ENCODE peak calls at places on chromosomes 2 and 18, in ten cellular contexts. One of them, this sample, is unnamed.

GRCh38 chr2:54396107-54396506 is 60.0 kb upstream of the SPTBN1 start:
- DNase-seq in IMR-90: peak; percentile 81
- DNase-seq in brain microvascular endothelial cell: peak; percentile 31
- DNase-seq in colonic mucosa: no peak
- DNase-seq in lower lobe of right lung: no peak
- DNase-seq in A549: no peak
- DNase-seq in body of pancreas: no peak
- DNase-seq in cardiac muscle cell: no peak
- DNase-seq in spleen: no peak
- DNase-seq in adrenal gland: no peak
- DNase-seq in this sample: no peak

GRCh38 chr2:224982226-224982625 is 60.0 kb downstream of the DOCK10 start:
- DNase-seq in body of pancreas: peak; percentile 12
- DNase-seq in brain microvascular endothelial cell: peak; percentile 29
- DNase-seq in colonic mucosa: no peak
- DNase-seq in cardiac muscle cell: no peak
- DNase-seq in lower lobe of right lung: no peak
- DNase-seq in adrenal gland: no peak
- DNase-seq in IMR-90: no peak
- DNase-seq in spleen: no peak
- DNase-seq in A549: no peak
- DNase-seq in this sample: no peak

GRCh38 chr18:55328301-55328700 is 259.7 kb downstream of the TCF4 start:
- DNase-seq in IMR-90: peak; percentile 78
- DNase-seq in cardiac muscle cell: no peak
- DNase-seq in colonic mucosa: no peak
- DNase-seq in A549: no peak
- DNase-seq in brain microvascular endothelial cell: peak; percentile 61
- DNase-seq in body of pancreas: no peak
- DNase-seq in lower lobe of right lung: no peak
- DNase-seq in adrenal gland: no peak
- DNase-seq in spleen: no peak
- DNase-seq in this sample: no peak

GRCh38 chr2:669323-669722 is 7.9 kb downstream of the TMEM18 start:
- DNase-seq in spleen: no peak
- DNase-seq in cardiac muscle cell: no peak
- DNase-seq in body of pancreas: no peak
- DNase-seq in brain microvascular endothelial cell: peak; percentile 72
- DNase-seq in A549: no peak
- DNase-seq in colonic mucosa: no peak
- DNase-seq in lower lobe of right lung: no peak
- DNase-seq in adrenal gland: peak; percentile 81
- DNase-seq in IMR-90: peak; percentile 84
- DNase-seq in this sample: no peak

GRCh38 chr2:112065966-112066365 is 10.9 kb downstream of the TMEM87B start:
- DNase-seq in body of pancreas: no peak
- DNase-seq in brain microvascular endothelial cell: peak; percentile 30
- DNase-seq in colonic mucosa: no peak
- DNase-seq in cardiac muscle cell: no peak
- DNase-seq in spleen: no peak
- DNase-seq in adrenal gland: no peak
- DNase-seq in lower lobe of right lung: no peak
- DNase-seq in A549: no peak
- DNase-seq in IMR-90: peak; percentile 86
- DNase-seq in this sample: no peak

GRCh38 chr2:145777297-145777696 is 1257.4 kb upstream of the ZEB2 start:
- DNase-seq in spleen: no peak
- DNase-seq in colonic mucosa: no peak
- DNase-seq in adrenal gland: no peak
- DNase-seq in IMR-90: peak; percentile 77
- DNase-seq in A549: no peak
- DNase-seq in cardiac muscle cell: no peak
- DNase-seq in body of pancreas: no peak
- DNase-seq in brain microvascular endothelial cell: peak; percentile 66
- DNase-seq in lower lobe of right lung: no peak
- DNase-seq in this sample: no peak

GRCh38 chr2:32805104-32806095 is 141.4 kb upstream of the LTBP1 start:
- DNase-seq in cardiac muscle cell: peak; percentile 28
- DNase-seq in body of pancreas: no peak
- DNase-seq in IMR-90: peak; percentile 78
- DNase-seq in adrenal gland: no peak
- DNase-seq in brain microvascular endothelial cell: peak; percentile 65
- DNase-seq in spleen: no peak
- DNase-seq in lower lobe of right lung: no peak
- DNase-seq in colonic mucosa: peak; percentile 35
- DNase-seq in A549: peak; percentile 38
- DNase-seq in this sample: no peak

GRCh38 chr2:238895901-238896600 is 48.2 kb downstream of the TWIST2 start:
- DNase-seq in body of pancreas: peak; percentile 40
- DNase-seq in adrenal gland: peak; percentile 37
- DNase-seq in IMR-90: peak; percentile 91
- DNase-seq in A549: no peak
- DNase-seq in brain microvascular endothelial cell: peak; percentile 55
- DNase-seq in lower lobe of right lung: no peak
- DNase-seq in spleen: peak; percentile 65
- DNase-seq in cardiac muscle cell: no peak
- DNase-seq in colonic mucosa: peak; percentile 39
- DNase-seq in this sample: no peak

GRCh38 chr18:63320041-63320689 is 596 bp upstream of the BCL2 start:
- DNase-seq in brain microvascular endothelial cell: peak; percentile 63
- DNase-seq in lower lobe of right lung: peak; percentile 85
- DNase-seq in cardiac muscle cell: peak; percentile 78
- DNase-seq in spleen: peak; percentile 95
- DNase-seq in colonic mucosa: peak; percentile 84
- DNase-seq in IMR-90: peak; percentile 75
- DNase-seq in adrenal gland: peak; percentile 77
- DNase-seq in body of pancreas: peak; percentile 91
- DNase-seq in A549: peak; percentile 28
- DNase-seq in this sample: peak; percentile 90

GRCh38 chr18:25230658-25231326 is 121.2 kb downstream of the ZNF521 start:
- DNase-seq in body of pancreas: peak; percentile 62
- DNase-seq in colonic mucosa: peak; percentile 46
- DNase-seq in IMR-90: peak; percentile 90
- DNase-seq in brain microvascular endothelial cell: peak; percentile 68
- DNase-seq in A549: no peak
- DNase-seq in cardiac muscle cell: no peak
- DNase-seq in lower lobe of right lung: peak; percentile 47
- DNase-seq in adrenal gland: peak; percentile 73
- DNase-seq in spleen: peak; percentile 78
- DNase-seq in this sample: no peak

GRCh38 chr18:49368161-49368875 is 92.1 kb downstream of the DYM start:
- DNase-seq in colonic mucosa: no peak
- DNase-seq in adrenal gland: no peak
- DNase-seq in lower lobe of right lung: no peak
- DNase-seq in cardiac muscle cell: no peak
- DNase-seq in body of pancreas: peak; percentile 79
- DNase-seq in IMR-90: no peak
- DNase-seq in A549: no peak
- DNase-seq in spleen: no peak
- DNase-seq in brain microvascular endothelial cell: no peak
- DNase-seq in this sample: no peak

GRCh38 chr18:49231541-49231940 is 228.9 kb downstream of the DYM start:
- DNase-seq in colonic mucosa: no peak
- DNase-seq in body of pancreas: no peak
- DNase-seq in spleen: no peak
- DNase-seq in adrenal gland: no peak
- DNase-seq in lower lobe of right lung: no peak
- DNase-seq in A549: no peak
- DNase-seq in cardiac muscle cell: no peak
- DNase-seq in brain microvascular endothelial cell: no peak
- DNase-seq in IMR-90: no peak
- DNase-seq in this sample: no peak

GRCh38 chr18:22466608-22467390 is 49.1 kb upstream of the CTAGE1 start:
- DNase-seq in cardiac muscle cell: no peak
- DNase-seq in adrenal gland: no peak
- DNase-seq in lower lobe of right lung: no peak
- DNase-seq in A549: peak; percentile 24
- DNase-seq in body of pancreas: peak; percentile 15
- DNase-seq in colonic mucosa: peak; percentile 36
- DNase-seq in IMR-90: peak; percentile 89
- DNase-seq in spleen: no peak
- DNase-seq in brain microvascular endothelial cell: peak; percentile 86
- DNase-seq in this sample: no peak

GRCh38 chr2:190649035-190649797 is at the start of gene NAB1:
- DNase-seq in IMR-90: peak; percentile 44
- DNase-seq in adrenal gland: peak; percentile 57
- DNase-seq in lower lobe of right lung: peak; percentile 75
- DNase-seq in body of pancreas: peak; percentile 45
- DNase-seq in A549: peak; percentile 31
- DNase-seq in cardiac muscle cell: peak; percentile 74
- DNase-seq in colonic mucosa: peak; percentile 46
- DNase-seq in brain microvascular endothelial cell: peak; percentile 41
- DNase-seq in spleen: peak; percentile 95
- DNase-seq in this sample: peak; percentile 83

GRCh38 chr2:200787351-200788128 is 24.2 kb upstream of the BZW1 start:
- DNase-seq in spleen: no peak
- DNase-seq in body of pancreas: no peak
- DNase-seq in cardiac muscle cell: no peak
- DNase-seq in brain microvascular endothelial cell: peak; percentile 96
- DNase-seq in A549: no peak
- DNase-seq in lower lobe of right lung: no peak
- DNase-seq in IMR-90: peak; percentile 98
- DNase-seq in colonic mucosa: no peak
- DNase-seq in adrenal gland: peak; percentile 81
- DNase-seq in this sample: no peak

GRCh38 chr2:235577404-235578330 is 83.8 kb downstream of the AGAP1 start:
- DNase-seq in A549: no peak
- DNase-seq in spleen: no peak
- DNase-seq in lower lobe of right lung: no peak
- DNase-seq in IMR-90: peak; percentile 70
- DNase-seq in cardiac muscle cell: no peak
- DNase-seq in body of pancreas: peak; percentile 35
- DNase-seq in colonic mucosa: no peak
- DNase-seq in adrenal gland: no peak
- DNase-seq in brain microvascular endothelial cell: peak; percentile 45
- DNase-seq in this sample: no peak

GRCh38 chr2:70901235-70902066 is 34.2 kb upstream of the ATP6V1B1 start:
- DNase-seq in colonic mucosa: no peak
- DNase-seq in spleen: peak; percentile 68
- DNase-seq in IMR-90: peak; percentile 34
- DNase-seq in adrenal gland: no peak
- DNase-seq in cardiac muscle cell: no peak
- DNase-seq in body of pancreas: no peak
- DNase-seq in brain microvascular endothelial cell: peak; percentile 17
- DNase-seq in lower lobe of right lung: no peak
- DNase-seq in A549: no peak
- DNase-seq in this sample: no peak

GRCh38 chr2:26325851-26326250 is 20.1 kb upstream of the SELENOI start:
- DNase-seq in A549: no peak
- DNase-seq in body of pancreas: no peak
- DNase-seq in lower lobe of right lung: no peak
- DNase-seq in cardiac muscle cell: no peak
- DNase-seq in colonic mucosa: no peak
- DNase-seq in spleen: no peak
- DNase-seq in adrenal gland: no peak
- DNase-seq in brain microvascular endothelial cell: no peak
- DNase-seq in IMR-90: peak; percentile 85
- DNase-seq in this sample: no peak

GRCh38 chr2:120586507-120587283 is 149.0 kb upstream of the GLI2 start:
- DNase-seq in spleen: no peak
- DNase-seq in colonic mucosa: no peak
- DNase-seq in adrenal gland: no peak
- DNase-seq in body of pancreas: no peak
- DNase-seq in IMR-90: no peak
- DNase-seq in cardiac muscle cell: no peak
- DNase-seq in lower lobe of right lung: peak; percentile 60
- DNase-seq in brain microvascular endothelial cell: no peak
- DNase-seq in A549: no peak
- DNase-seq in this sample: peak; percentile 72
- H3K4me3 ChIP-seq in spleen: no peak overlapping the region
- H3K4me3 ChIP-seq in colonic mucosa: no peak overlapping the region
- H3K4me3 ChIP-seq in adrenal gland: no peak overlapping the region
- H3K4me3 ChIP-seq in body of pancreas: no peak overlapping the region
- H3K4me3 ChIP-seq in IMR-90: no peak overlapping the region
- H3K4me3 ChIP-seq in cardiac muscle cell: peak overlapping the region; percentile 7
- H3K4me3 ChIP-seq in lower lobe of right lung: no peak overlapping the region
- H3K4me3 ChIP-seq in brain microvascular endothelial cell: peak overlapping the region; percentile 34
- H3K4me3 ChIP-seq in A549: no peak overlapping the region
- H3K4me3 ChIP-seq in this sample: no peak overlapping the region

DNA sequence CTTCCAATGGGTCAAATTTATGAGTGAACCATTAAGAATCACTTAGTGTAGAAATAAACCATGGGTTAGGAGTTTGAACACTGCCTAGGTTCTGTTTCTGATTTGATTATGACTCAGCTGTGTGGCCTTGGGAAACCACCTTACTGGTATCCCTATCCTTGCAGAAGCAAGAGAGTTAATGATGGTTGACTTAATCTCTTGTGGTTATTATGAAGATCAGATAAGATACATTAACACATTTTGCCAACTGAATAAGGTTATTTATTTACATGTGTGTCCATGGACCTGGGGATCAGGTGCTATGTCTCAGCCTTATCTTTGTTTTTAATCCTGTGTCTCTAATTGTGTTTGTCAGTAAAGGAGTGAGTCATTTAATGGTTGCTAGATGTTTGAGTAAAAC is 5.4 kb upstream of the KCNJ13 start:
- DNase-seq in body of pancreas: peak; percentile 34
- DNase-seq in IMR-90: peak; percentile 85
- DNase-seq in A549: peak; percentile 37
- DNase-seq in colonic mucosa: no peak
- DNase-seq in lower lobe of right lung: no peak
- DNase-seq in adrenal gland: peak; percentile 46
- DNase-seq in spleen: no peak
- DNase-seq in brain microvascular endothelial cell: peak; percentile 69
- DNase-seq in cardiac muscle cell: no peak
- DNase-seq in this sample: no peak
- H3K27ac ChIP-seq in body of pancreas: peak overlapping the region; percentile 22
- H3K27ac ChIP-seq in IMR-90: no peak overlapping the region
- H3K27ac ChIP-seq in A549: no peak overlapping the region
- H3K27ac ChIP-seq in colonic mucosa: no peak overlapping the region
- H3K27ac ChIP-seq in lower lobe of right lung: no peak overlapping the region
- H3K27ac ChIP-seq in adrenal gland: no peak overlapping the region
- H3K27ac ChIP-seq in spleen: no peak overlapping the region
- H3K27ac ChIP-seq in brain microvascular endothelial cell: no peak overlapping the region
- H3K27ac ChIP-seq in cardiac muscle cell: no peak overlapping the region
- H3K27ac ChIP-seq in this sample: no peak overlapping the region

DNA sequence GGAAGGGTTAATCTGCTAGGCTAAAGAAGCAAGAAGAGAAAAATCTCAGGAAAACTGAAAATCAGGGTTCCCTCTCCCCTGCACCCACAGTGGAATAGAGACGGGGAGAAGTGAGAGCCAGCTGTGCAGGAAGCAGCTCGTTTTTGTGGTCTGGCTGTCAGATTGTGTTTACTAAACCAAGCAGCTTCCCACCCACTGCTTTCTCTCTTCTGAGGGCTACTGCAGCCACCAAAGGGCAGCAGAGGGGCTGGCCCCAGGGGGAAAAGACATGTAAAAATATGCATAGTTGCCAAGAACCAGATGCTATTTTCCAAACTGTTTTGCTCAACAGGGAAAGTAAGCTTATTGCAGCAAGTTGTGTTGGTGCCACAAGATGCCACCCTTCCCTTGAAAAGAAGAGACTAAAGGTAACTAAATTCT is 72.6 kb upstream of the THUMPD2 start:
- DNase-seq in lower lobe of right lung: no peak
- DNase-seq in IMR-90: peak; percentile 63
- DNase-seq in colonic mucosa: no peak
- DNase-seq in adrenal gland: no peak
- DNase-seq in spleen: no peak
- DNase-seq in brain microvascular endothelial cell: no peak
- DNase-seq in A549: no peak
- DNase-seq in body of pancreas: peak; percentile 16
- DNase-seq in cardiac muscle cell: no peak
- DNase-seq in this sample: no peak
- TF ChIP-seq CTCF in lower lobe of right lung: no peak
- TF ChIP-seq CTCF in IMR-90: no peak
- TF ChIP-seq CTCF in colonic mucosa: no peak
- TF ChIP-seq CTCF in adrenal gland: no peak
- TF ChIP-seq CTCF in spleen: no peak
- TF ChIP-seq CTCF in brain microvascular endothelial cell: no peak
- TF ChIP-seq CTCF in A549: no peak
- TF ChIP-seq CTCF in body of pancreas: no peak
- TF ChIP-seq CTCF in cardiac muscle cell: no peak
- TF ChIP-seq CTCF in this sample: no peak

GRCh38 chr2:84958135-84959044 is 12.6 kb upstream of the KCMF1 start:
- DNase-seq in spleen: no peak
- DNase-seq in IMR-90: peak; percentile 97
- DNase-seq in adrenal gland: peak; percentile 15
- DNase-seq in A549: peak; percentile 96
- DNase-seq in cardiac muscle cell: peak; percentile 91
- DNase-seq in lower lobe of right lung: peak; percentile 50
- DNase-seq in body of pancreas: peak; percentile 94
- DNase-seq in colonic mucosa: peak; percentile 53
- DNase-seq in brain microvascular endothelial cell: peak; percentile 71
- DNase-seq in this sample: peak; percentile 67
- H3K4me3 ChIP-seq in spleen: no peak overlapping the region
- H3K4me3 ChIP-seq in IMR-90: no peak overlapping the region
- H3K4me3 ChIP-seq in adrenal gland: no peak overlapping the region
- H3K4me3 ChIP-seq in A549: peak overlapping the region; percentile 21
- H3K4me3 ChIP-seq in cardiac muscle cell: no peak overlapping the region
- H3K4me3 ChIP-seq in lower lobe of right lung: no peak overlapping the region
- H3K4me3 ChIP-seq in body of pancreas: no peak overlapping the region
- H3K4me3 ChIP-seq in colonic mucosa: no peak overlapping the region
- H3K4me3 ChIP-seq in brain microvascular endothelial cell: no peak overlapping the region
- H3K4me3 ChIP-seq in this sample: no peak overlapping the region